ENCODE peak calls at places on chromosomes 4 and X, in six cellular contexts. D is A549, C is astrocyte of the spinal cord, G is pancreas, E is AG09309, S is breast epithelium. O is an unnamed sample.

GRCh38 chr4:89164400-89164799 is 53.1 kb downstream of the TIGD2 start:
- DNase-seq in D (no peak), C (no peak), G (no peak), E (no peak), S (no peak), O (no peak)

GRCh38 chrX:111254896-111255693 is 15.2 kb downstream of the CAPN6 start:
- DNase-seq in D (no peak), C (no peak), G (no peak), E (no peak), S (no peak), O (no peak)

GRCh38 chr4:3639613-3640586 is 107.7 kb upstream of the LRPAP1 start:
- DNase-seq in D (no peak), C (no peak), G (no peak), E (no peak), S (no peak), O (no peak)

GRCh38 chrX:78652971-78653822 is 5.9 kb downstream of the RTL3 start:
- DNase-seq in D (peak), C (peak), G (no peak), E (peak), S (no peak), O (no peak)

GRCh38 chrX:101595739-101596419 is 21.9 kb downstream of the ARMCX6 start:
- DNase-seq in D (peak), C (peak), G (no peak), E (peak), S (no peak), O (peak)

GRCh38 chr4:134085525-134085924 is 116.1 kb downstream of the PABPC4L start:
- DNase-seq in D (no peak), C (no peak), G (no peak), E (no peak), S (no peak), O (no peak)

GRCh38 chr4:54233128-54233696 is 4.1 kb downstream of the PDGFRA start:
- DNase-seq in D (peak), C (peak), G (peak), E (no peak), S (peak), O (peak)

GRCh38 chr4:48804584-48805301 is 24.7 kb upstream of the FRYL start:
- DNase-seq in D (no peak), C (no peak), G (no peak), E (no peak), S (no peak), O (no peak)

GRCh38 chr4:43339435-43339834 is 446.9 kb downstream of the GRXCR1 start:
- DNase-seq in D (no peak), C (peak), G (no peak), E (no peak), S (no peak), O (no peak)

GRCh38 chr4:42612898-42613297 is 44.0 kb downstream of the ATP8A1 start:
- DNase-seq in D (no peak), C (no peak), G (no peak), E (no peak), S (no peak), O (no peak)

GRCh38 chr4:74456056-74456744 is 11.3 kb downstream of the AREG start:
- DNase-seq in D (no peak), C (no peak), G (no peak), E (no peak), S (no peak), O (no peak)

GRCh38 chrX:72038016-72038415 is 93.7 kb downstream of the RTL5 start:
- DNase-seq in D (no peak), C (no peak), G (no peak), E (no peak), S (no peak), O (no peak)

GRCh38 chr4:139900964-139901376 is 235.4 kb downstream of the MGST2 start:
- DNase-seq in D (no peak), C (no peak), G (no peak), E (no peak), S (no peak), O (no peak)

GRCh38 chr4:5238106-5238505 is 186.8 kb downstream of the STK32B start:
- DNase-seq in D (no peak), C (no peak), G (no peak), E (peak), S (no peak), O (no peak)

GRCh38 chr4:154877110-154877760 is 96.2 kb downstream of the RBM46 start:
- DNase-seq in D (no peak), C (peak), G (no peak), E (no peak), S (no peak), O (no peak)

GRCh38 chr4:2394544-2394943 is 23.9 kb downstream of the ZFYVE28 start:
- DNase-seq in D (no peak), C (no peak), G (no peak), E (no peak), S (no peak), O (no peak)

GRCh38 chr4:2395038-2395437 is 23.4 kb downstream of the ZFYVE28 start:
- DNase-seq in D (no peak), C (peak), G (no peak), E (no peak), S (no peak), O (no peak)

GRCh38 chr4:2395584-2395983 is 22.9 kb downstream of the ZFYVE28 start:
- DNase-seq in D (no peak), C (no peak), G (no peak), E (no peak), S (no peak), O (no peak)

GRCh38 chr4:2397596-2398379 is 20.7 kb downstream of the ZFYVE28 start:
- DNase-seq in D (no peak), C (no peak), G (no peak), E (no peak), S (no peak), O (no peak)

GRCh38 chr4:2396781-2397368 is 21.6 kb downstream of the ZFYVE28 start:
- DNase-seq in D (no peak), C (no peak), G (no peak), E (no peak), S (no peak), O (no peak)
- TF ChIP-seq CTCF in D (no peak), C (no peak), G (no peak), E (no peak), S (no peak), O (no peak)

GRCh38 chr4:152045781-152046571 is 285.2 kb upstream of the GATB start:
- DNase-seq in D (peak), C (no peak), G (peak), E (no peak), S (no peak), O (peak)
- TF ChIP-seq CTCF in D (peak), C (peak), G (peak), E (peak), S (peak), O (peak)

GRCh38 chr4:113290666-113291065 is 241.2 kb downstream of the ANK2 start:
- DNase-seq in D (no peak), C (no peak), G (no peak), E (no peak), S (no peak), O (no peak)

GRCh38 chr4:113292371-113293042 is 243.1 kb downstream of the ANK2 start:
- DNase-seq in D (no peak), C (peak), G (peak), E (no peak), S (no peak), O (no peak)

GRCh38 chr4:113293043-113293560 is 243.6 kb downstream of the ANK2 start:
- DNase-seq in D (no peak), C (peak), G (no peak), E (no peak), S (no peak), O (no peak)

GRCh38 chr4:113294910-113295309 is 245.5 kb downstream of the ANK2 start:
- DNase-seq in D (no peak), C (no peak), G (no peak), E (no peak), S (no peak), O (no peak)

DNA sequence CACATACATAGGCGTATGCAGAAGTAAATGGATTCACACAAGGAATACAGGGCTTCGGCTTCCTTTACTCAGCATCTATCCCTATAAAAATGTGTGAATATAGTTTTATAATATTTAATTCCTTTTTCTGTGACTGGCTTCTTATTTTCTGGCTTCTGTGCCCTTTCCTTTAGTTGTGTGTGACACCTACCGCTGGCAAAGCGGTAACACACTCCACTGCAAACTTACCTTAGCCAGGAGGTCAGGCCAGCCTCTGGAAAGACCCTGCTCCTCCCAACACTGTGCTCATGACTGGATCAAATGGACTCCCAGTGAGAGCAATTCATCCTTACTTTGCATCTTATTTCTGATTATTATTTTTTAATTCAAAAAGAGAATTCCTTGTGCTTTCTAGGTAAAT is 244.2 kb downstream of the ANK2 start:
- DNase-seq in D (no peak), C (peak), G (no peak), E (no peak), S (no peak), O (no peak)
- TF ChIP-seq CTCF in D (no peak), C (peak), G (no peak), E (peak), S (no peak), O (no peak)

GRCh38 chr4:17535242-17535641 is 20.3 kb downstream of the CLRN2 start:
- DNase-seq in D (no peak), C (no peak), G (no peak), E (no peak), S (no peak), O (no peak)

GRCh38 chr4:17535906-17536305 is 20.9 kb downstream of the CLRN2 start:
- DNase-seq in D (no peak), C (no peak), G (no peak), E (no peak), S (no peak), O (no peak)

GRCh38 chr4:17534705-17535104 is 19.7 kb downstream of the CLRN2 start:
- DNase-seq in D (no peak), C (no peak), G (no peak), E (no peak), S (no peak), O (no peak)
- TF ChIP-seq CTCF in D (no peak), C (no peak), G (no peak), E (no peak), S (no peak), O (no peak)

DNA sequence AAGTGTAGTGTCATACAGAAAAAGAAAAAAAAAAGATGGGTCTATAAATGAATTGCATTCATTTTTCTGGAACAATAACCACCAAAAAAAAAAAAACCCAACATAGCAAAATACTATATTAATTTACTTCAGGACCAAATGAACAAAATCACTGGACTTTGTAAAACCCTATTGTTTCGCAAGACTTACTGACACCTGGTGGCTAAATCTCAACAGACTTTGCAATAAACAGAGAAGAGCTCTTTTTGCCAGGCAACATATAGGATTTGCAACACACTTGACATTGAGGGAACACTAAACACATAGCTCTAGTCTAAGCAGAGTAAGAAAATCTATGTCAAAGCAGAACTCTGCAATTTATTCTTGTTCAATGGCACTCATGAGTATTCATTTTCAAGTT is 990.2 kb downstream of the STPG2 start:
- DNase-seq in D (no peak), C (peak), G (no peak), E (no peak), S (no peak), O (no peak)
- TF ChIP-seq CTCF in D (no peak), C (peak), G (no peak), E (no peak), S (no peak), O (peak)

GRCh38 chr4:79759793-79760192 is 313.2 kb downstream of the ANTXR2 start:
- DNase-seq in D (no peak), C (no peak), G (no peak), E (no peak), S (no peak), O (no peak)

GRCh38 chr4:79757580-79757979 is 315.4 kb downstream of the ANTXR2 start:
- DNase-seq in D (no peak), C (peak), G (no peak), E (no peak), S (no peak), O (no peak)

GRCh38 chr4:79756496-79756895 is 316.5 kb downstream of the ANTXR2 start:
- DNase-seq in D (no peak), C (no peak), G (no peak), E (no peak), S (no peak), O (no peak)
- TF ChIP-seq CTCF in D (no peak), C (no peak), G (no peak), E (no peak), S (no peak), O (no peak)

GRCh38 chrX:103919336-103919682 is 43.1 kb upstream of the TMSB15B start:
- DNase-seq in D (peak), C (peak), G (no peak), E (no peak), S (no peak), O (no peak)
- TF ChIP-seq CTCF in D (no peak), C (peak), G (no peak), E (peak), S (no peak), O (no peak)

DNA sequence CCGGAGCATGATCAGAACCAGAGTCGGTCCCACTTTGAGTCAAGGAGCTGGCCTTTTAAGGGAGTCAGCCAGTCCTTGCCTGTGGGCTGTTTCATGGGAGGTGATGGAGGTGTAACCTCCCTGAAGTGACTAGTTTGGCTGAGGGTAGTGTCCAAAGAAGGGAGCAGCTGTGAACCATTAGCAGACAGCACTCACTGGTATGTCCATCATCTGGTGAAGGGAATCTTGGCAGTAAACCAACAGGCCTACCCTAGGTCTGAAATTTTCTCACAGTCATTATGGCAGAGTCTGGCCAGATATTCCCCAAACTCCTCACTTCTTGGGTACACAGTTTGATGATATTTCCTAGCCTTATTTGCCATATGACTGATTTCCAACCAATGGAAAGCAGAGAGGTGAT is 12.2 kb upstream of the REPS2 start:
- DNase-seq in D (no peak), C (no peak), G (no peak), E (no peak), S (no peak), O (no peak)
- TF ChIP-seq CTCF in D (no peak), C (no peak), G (no peak), E (no peak), S (no peak), O (no peak)

GRCh38 chrX:28586291-28586690 is 955 bp upstream of the IL1RAPL1 start:
- DNase-seq in D (no peak), C (peak), G (no peak), E (no peak), S (no peak), O (peak)

GRCh38 chrX:28589048-28589447 is 1.8 kb downstream of the IL1RAPL1 start:
- DNase-seq in D (no peak), C (no peak), G (no peak), E (no peak), S (no peak), O (no peak)

GRCh38 chrX:28584025-28584424 is 3.2 kb upstream of the IL1RAPL1 start:
- DNase-seq in D (no peak), C (no peak), G (no peak), E (no peak), S (no peak), O (no peak)

GRCh38 chrX:28585767-28586166 is 1.5 kb upstream of the IL1RAPL1 start:
- DNase-seq in D (no peak), C (no peak), G (no peak), E (no peak), S (no peak), O (no peak)

GRCh38 chrX:28586891-28587635 is at the start of gene IL1RAPL1:
- DNase-seq in D (peak), C (peak), G (no peak), E (no peak), S (no peak), O (no peak)
- TF ChIP-seq CTCF in D (no peak), C (peak), G (no peak), E (no peak), S (no peak), O (no peak)

DNA sequence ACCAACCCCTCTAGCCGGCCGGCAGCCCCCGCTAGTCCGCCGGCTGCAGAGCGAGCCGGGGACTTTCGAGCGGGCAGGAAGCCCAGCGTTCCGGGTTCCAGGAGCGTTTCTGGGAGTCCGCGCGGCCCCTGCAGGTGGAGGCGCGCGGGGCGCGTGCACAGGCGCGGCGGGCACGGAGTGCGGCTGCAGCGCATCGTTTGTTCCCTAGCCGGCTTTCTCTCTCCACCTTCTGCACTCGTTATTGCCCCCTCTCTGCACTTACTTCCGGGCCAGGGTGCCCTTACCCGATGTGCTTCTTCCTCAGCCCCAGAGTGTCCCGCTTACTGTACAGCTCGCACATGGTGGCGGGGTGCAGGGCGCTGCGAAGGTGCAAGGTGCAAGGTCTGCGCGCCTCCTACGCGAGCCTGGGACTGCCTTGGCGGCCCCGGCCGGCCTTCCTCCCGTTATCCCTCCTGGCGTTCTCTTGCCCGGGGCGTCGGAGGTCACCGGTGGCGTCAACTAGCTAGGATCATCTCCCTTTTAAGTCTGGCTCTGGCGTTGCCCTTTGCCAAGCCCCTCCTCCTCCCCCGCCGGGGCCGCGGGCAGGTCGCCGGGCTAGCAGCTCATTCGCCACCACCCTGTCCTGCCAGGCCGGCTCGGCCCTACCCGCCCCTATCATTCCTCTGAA is at the start of gene ETNPPL:
- DNase-seq in D (no peak), C (no peak), G (peak), E (no peak), S (no peak), O (peak)
- TF ChIP-seq CTCF in D (no peak), C (peak), G (no peak), E (no peak), S (no peak), O (no peak)

O was measured in endothelial cell.